ENCODE peak calls at places on chromosomes 16 and 17, in eight cellular contexts. B, L, O, I, D, P, R and S are unnamed samples.

GRCh38 chr17:27550974-27551505 is 79.9 kb upstream of the LGALS9 start:
- DNase-seq in L (no peak), R (no peak), O (no peak), B (no peak), P (no peak), D (no peak), I (no peak), S (no peak)

GRCh38 chr17:79706931-79707382 is 23.8 kb upstream of the ENPP7 start:
- DNase-seq in B (no peak), P (no peak), I (no peak), L (no peak), R (peak), O (peak), D (no peak), S (no peak)

GRCh38 chr17:30378191-30378796 is 433 bp upstream of the CPD start:
- DNase-seq in R (peak), O (peak), D (peak), B (peak), P (no peak), I (peak), L (no peak), S (no peak)

GRCh38 chr16:397736-398332 is 835 bp downstream of the NME4 start:
- DNase-seq in D (peak), R (peak), B (peak), L (peak), I (peak), O (peak), P (peak), S (peak)

GRCh38 chr17:65359016-65359415 is 202.4 kb downstream of the AXIN2 start:
- DNase-seq in L (no peak), I (peak), O (peak), D (no peak), P (no peak), R (no peak), B (no peak), S (no peak)

GRCh38 chr16:89693289-89693731 is 6.8 kb downstream of the CDK10 start:
- DNase-seq in I (no peak), P (no peak), L (no peak), B (no peak), D (no peak), O (no peak), R (no peak), S (peak)

GRCh38 chr17:37742114-37742761 is 2.6 kb downstream of the HNF1B start:
- DNase-seq in P (peak), B (no peak), O (no peak), R (no peak), L (no peak), I (peak), D (no peak), S (no peak)

GRCh38 chr16:8686031-8686621 is 11.7 kb downstream of the ABAT start:
- DNase-seq in R (no peak), P (peak), B (no peak), O (no peak), L (no peak), D (no peak), I (no peak), S (no peak)

GRCh38 chr16:16019488-16019887 is 70.1 kb downstream of the ABCC1 start:
- DNase-seq in B (no peak), L (no peak), I (peak), R (no peak), P (no peak), D (no peak), O (peak), S (peak)

GRCh38 chr16:14304891-14305459 is 233.9 kb downstream of the MRTFB start:
- DNase-seq in D (no peak), R (no peak), L (no peak), O (no peak), B (no peak), P (no peak), I (no peak), S (no peak)

GRCh38 chr17:27845264-27846041 is 45.1 kb upstream of the NOS2 start:
- DNase-seq in I (no peak), L (no peak), P (no peak), D (no peak), R (no peak), B (no peak), O (no peak), S (no peak)

GRCh38 chr16:8885674-8886592 is 3.8 kb downstream of the LITAFD start:
- DNase-seq in O (peak), P (no peak), L (no peak), D (peak), B (no peak), I (peak), R (no peak), S (no peak)

GRCh38 chr17:61361084-61361483 is 38.6 kb upstream of the TBX2 start:
- DNase-seq in L (no peak), O (peak), I (peak), B (no peak), P (no peak), R (no peak), D (no peak), S (no peak)

GRCh38 chr16:1194665-1195392 is 30.2 kb downstream of the TPSG1 start:
- DNase-seq in I (no peak), R (no peak), D (no peak), L (no peak), O (no peak), B (no peak), P (no peak), S (no peak)

GRCh38 chr16:69906838-69907301 is 44.3 kb upstream of the CLEC18A start:
- DNase-seq in P (no peak), O (peak), D (no peak), R (no peak), B (no peak), L (no peak), I (peak), S (no peak)

GRCh38 chr16:17334096-17334495 is 136.7 kb downstream of the XYLT1 start:
- DNase-seq in I (peak), B (no peak), R (no peak), O (no peak), P (no peak), L (no peak), D (no peak), S (no peak)

GRCh38 chr16:67260426-67261063 is 11.8 kb downstream of the SLC9A5 start:
- DNase-seq in B (peak), D (no peak), I (peak), P (no peak), L (no peak), R (no peak), O (peak), S (no peak)

GRCh38 chr17:29664743-29665479 is 42.2 kb upstream of the CORO6 start:
- DNase-seq in P (no peak), I (peak), L (no peak), R (no peak), O (peak), B (no peak), D (no peak), S (no peak)

GRCh38 chr17:49861150-49861884 is 13.4 kb upstream of the TAC4 start:
- DNase-seq in I (peak), P (peak), B (peak), L (no peak), O (peak), D (no peak), R (peak), S (no peak)

GRCh38 chr17:47615766-47616424 is 33.8 kb upstream of the KPNB1 start:
- DNase-seq in D (no peak), L (no peak), I (peak), R (no peak), O (peak), B (peak), P (peak), S (no peak)

GRCh38 chr16:13982446-13982845 is 62.5 kb downstream of the ERCC4 start:
- DNase-seq in L (no peak), P (no peak), B (no peak), O (peak), I (peak), D (no peak), R (no peak), S (no peak)

GRCh38 chr16:23948949-23949392 is 113.2 kb downstream of the PRKCB start:
- DNase-seq in D (no peak), L (no peak), B (no peak), O (no peak), R (no peak), I (no peak), P (no peak), S (peak)

GRCh38 chr17:46029627-46030026 is 30.6 kb downstream of the STH start:
- DNase-seq in B (no peak), L (no peak), O (no peak), P (no peak), I (no peak), D (no peak), R (no peak), S (no peak)

GRCh38 chr17:13346996-13347762 is 254.6 kb downstream of the HS3ST3A1 start:
- DNase-seq in R (no peak), I (peak), B (no peak), L (no peak), D (no peak), P (no peak), O (peak), S (no peak)

GRCh38 chr17:41678907-41679739 is 9.6 kb upstream of the EIF1 start:
- DNase-seq in B (peak), R (no peak), P (no peak), O (peak), I (peak), L (no peak), D (no peak), S (no peak)

GRCh38 chr16:72810480-72810879 is 237.4 kb downstream of the ZFHX3 start:
- DNase-seq in I (no peak), O (no peak), P (no peak), R (no peak), L (no peak), D (no peak), B (no peak), S (no peak)

GRCh38 chr17:17809527-17810373 is 27.0 kb downstream of the SREBF1 start:
- DNase-seq in P (peak), I (peak), B (no peak), R (peak), D (peak), L (peak), O (peak), S (no peak)
- H3K27ac ChIP-seq in P (peak), I (peak), B (no peak), R (peak), D (peak), L (peak), O (no peak), S (peak)

DNA sequence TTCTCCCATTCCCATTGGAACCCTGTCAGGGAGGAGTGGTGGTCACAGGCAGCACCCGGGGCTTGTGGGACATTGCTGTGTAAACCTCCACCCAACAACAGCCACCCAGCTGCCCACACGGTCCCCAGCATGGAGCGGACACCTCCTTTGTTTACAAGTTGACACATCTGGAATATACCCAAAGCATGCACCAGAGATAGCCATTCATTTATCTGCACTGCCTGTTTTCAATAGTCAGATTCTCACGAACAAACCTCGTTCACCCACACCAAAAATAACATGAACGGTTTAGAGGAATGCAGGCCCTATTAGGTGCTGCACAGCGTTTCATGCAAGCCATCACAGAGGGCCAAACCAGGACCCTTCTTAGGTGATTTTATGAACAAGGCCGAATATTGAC is 244.8 kb downstream of the FOXL1 start:
- DNase-seq in B (no peak), O (no peak), P (no peak), L (no peak), R (no peak), I (peak), D (no peak), S (no peak)
- H3K27ac ChIP-seq in B (no peak), O (no peak), P (no peak), L (no peak), R (no peak), I (no peak), D (no peak), S (no peak)

GRCh38 chr17:57984226-57984890 is 3.7 kb downstream of the VEZF1 start:
- DNase-seq in P (no peak), B (no peak), I (peak), L (no peak), O (peak), D (no peak), R (no peak), S (no peak)

GRCh38 chr17:57984936-57985674 is 2.9 kb downstream of the VEZF1 start:
- DNase-seq in R (no peak), B (no peak), I (peak), P (no peak), D (no peak), O (no peak), L (no peak), S (no peak)

GRCh38 chr17:57986841-57987581 is 1.0 kb downstream of the VEZF1 start:
- DNase-seq in I (peak), O (peak), D (peak), B (no peak), R (peak), P (peak), L (no peak), S (peak)

GRCh38 chr17:57987582-57988300 is at the start of gene VEZF1:
- DNase-seq in B (peak), R (peak), L (peak), D (peak), I (peak), P (peak), O (peak), S (peak)

DNA sequence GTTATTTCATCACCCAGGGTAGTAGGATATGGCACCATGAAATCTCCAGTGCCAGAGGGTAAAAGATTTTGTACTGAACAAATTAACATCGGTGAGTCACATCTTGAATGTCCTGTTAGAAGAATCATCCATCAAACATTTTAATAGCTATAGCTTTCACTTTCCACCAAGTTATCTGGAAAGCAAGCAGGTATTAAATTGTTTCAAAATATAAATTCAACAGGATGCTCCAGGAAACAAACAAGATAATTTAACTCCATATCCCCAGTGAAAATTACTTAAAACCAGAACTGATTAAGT is 2.4 kb downstream of the VEZF1 start:
- DNase-seq in L (no peak), O (no peak), I (peak), R (no peak), D (no peak), P (no peak), B (no peak), S (no peak)
- H3K27ac ChIP-seq in L (no peak), O (no peak), I (peak), R (peak), D (no peak), P (no peak), B (no peak), S (no peak)

GRCh38 chr16:10745856-10746255 is 2.2 kb downstream of the NUBP1 start:
- DNase-seq in D (no peak), B (no peak), P (no peak), R (peak), O (peak), I (no peak), L (no peak), S (no peak)
- H3K27ac ChIP-seq in D (no peak), B (no peak), P (no peak), R (peak), O (peak), I (no peak), L (no peak), S (no peak)

GRCh38 chr16:28289939-28290862 is 2.1 kb upstream of the SBK1 start:
- DNase-seq in O (no peak), P (no peak), B (no peak), I (no peak), D (no peak), R (no peak), L (no peak), S (no peak)

GRCh38 chr16:28292731-28293588 is 635 bp downstream of the SBK1 start:
- DNase-seq in L (no peak), I (no peak), B (no peak), R (no peak), D (peak), O (no peak), P (peak), S (no peak)

GRCh38 chr16:28293589-28293935 is 1.2 kb downstream of the SBK1 start:
- DNase-seq in P (no peak), R (no peak), L (no peak), B (no peak), O (no peak), I (no peak), D (no peak), S (no peak)

GRCh38 chr16:28294201-28294600 is 1.9 kb downstream of the SBK1 start:
- DNase-seq in O (no peak), L (no peak), B (no peak), P (no peak), I (no peak), D (no peak), R (no peak), S (no peak)

GRCh38 chr16:28291651-28292626 is at the start of gene SBK1:
- DNase-seq in L (peak), B (peak), P (peak), O (peak), I (peak), D (peak), R (peak), S (no peak)
- H3K27ac ChIP-seq in L (peak), B (peak), P (peak), O (peak), I (no peak), D (peak), R (no peak), S (peak)

GRCh38 chr16:86515420-86515779 is 5.1 kb downstream of the FOXF1 start:
- DNase-seq in O (no peak), P (peak), I (peak), B (no peak), R (no peak), L (no peak), D (no peak), S (no peak)
- H3K27ac ChIP-seq in O (no peak), P (no peak), I (peak), B (no peak), R (no peak), L (no peak), D (peak), S (no peak)

DNA sequence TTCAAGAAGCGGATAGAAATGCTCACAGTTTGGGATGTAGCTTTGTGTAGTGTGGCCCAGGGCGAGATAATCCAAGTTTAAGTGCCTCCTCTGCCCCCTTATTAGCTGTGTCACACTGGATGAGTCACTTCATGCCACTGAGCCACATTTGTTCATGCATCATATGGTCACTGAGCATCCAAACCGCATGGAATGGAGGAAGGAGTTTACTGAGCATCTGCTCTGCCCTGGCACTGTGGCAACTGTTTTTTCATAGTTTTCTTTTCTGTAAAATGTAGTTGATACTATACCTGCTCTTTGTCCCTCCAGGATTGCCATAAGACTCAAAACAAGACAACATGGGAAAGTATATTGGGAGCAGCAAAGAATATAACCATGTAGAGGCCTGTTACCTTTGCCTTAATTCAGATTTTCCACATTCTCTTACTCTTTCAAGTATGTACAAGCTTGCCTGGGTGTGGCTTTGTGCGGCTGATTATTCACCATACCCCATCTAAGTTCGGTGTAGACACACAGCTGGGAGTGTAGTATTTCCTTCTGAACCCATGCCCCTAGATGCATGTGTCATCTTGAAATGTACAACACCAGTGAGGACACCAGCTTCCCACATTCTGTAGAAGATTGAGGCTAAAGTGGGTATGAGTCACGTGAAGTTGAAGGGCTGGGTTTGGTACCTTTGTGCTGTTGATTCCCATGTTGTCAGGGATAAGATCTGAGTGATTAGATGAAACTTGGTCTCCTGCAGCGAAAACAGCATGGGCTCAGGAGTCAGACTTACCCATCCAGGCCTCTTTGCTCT is 14.8 kb upstream of the DHX8 start:
- DNase-seq in I (peak), R (no peak), D (no peak), P (no peak), O (peak), B (no peak), L (no peak), S (no peak)
- H3K27ac ChIP-seq in I (peak), R (no peak), D (no peak), P (no peak), O (no peak), B (no peak), L (no peak), S (no peak)

GRCh38 chr16:35751191-35751941 is 2292.0 kb downstream of the TP53TG3F start:
- DNase-seq in D (no peak), B (no peak), O (no peak), I (no peak), L (no peak), R (no peak), P (no peak), S (peak)

GRCh38 chr16:35750701-35751104 is 2291.3 kb downstream of the TP53TG3F start:
- DNase-seq in R (no peak), B (no peak), O (no peak), L (no peak), D (no peak), I (no peak), P (no peak), S (peak)

GRCh38 chr16:35752773-35753558 is 2293.6 kb downstream of the TP53TG3F start:
- DNase-seq in I (no peak), B (no peak), L (no peak), R (no peak), D (no peak), P (no peak), O (no peak), S (peak)

GRCh38 chr16:35753559-35754390 is 2294.4 kb downstream of the TP53TG3F start:
- DNase-seq in I (no peak), O (no peak), B (no peak), L (no peak), P (no peak), R (no peak), D (no peak), S (peak)

GRCh38 chr16:35752012-35752772 is 2292.8 kb downstream of the TP53TG3F start:
- DNase-seq in R (no peak), P (no peak), I (no peak), B (no peak), L (no peak), O (no peak), D (no peak), S (peak)
- H3K27ac ChIP-seq in R (no peak), P (no peak), I (no peak), B (no peak), L (no peak), O (no peak), D (no peak), S (no peak)